ENCODE peak calls at places on chromosomes 6 and 20, in four cellular contexts. S is H9, Z is mesendoderm, L is H1. K is an unnamed sample.

GRCh38 chr6:134626589-134626988 is 308.7 kb upstream of the SGK1 start:
- DNase-seq in S (no peak), Z (no peak), L (no peak), K (no peak)

GRCh38 chr20:58065508-58066361 is 162.7 kb downstream of the ANKRD60 start:
- DNase-seq in L (no peak), Z (no peak), S (no peak), K (no peak)

GRCh38 chr6:83193747-83194582 is 808 bp downstream of the RWDD2A start:
- DNase-seq in Z (peak), L (peak), S (peak), K (no peak)

GRCh38 chr20:9323622-9324021 is 190.8 kb upstream of the LAMP5 start:
- DNase-seq in S (peak), L (peak), Z (peak), K (no peak)

GRCh38 chr20:54346269-54346668 is 129.1 kb upstream of the DOK5 start:
- DNase-seq in Z (no peak), S (no peak), L (no peak), K (no peak)

GRCh38 chr20:39029324-39029820 is 67.2 kb downstream of the DHX35 start:
- DNase-seq in S (no peak), Z (peak), L (no peak), K (no peak)

GRCh38 chr6:113488061-113488460 is 369.1 kb upstream of the MARCKS start:
- DNase-seq in S (no peak), L (no peak), Z (no peak), K (no peak)

GRCh38 chr6:37517411-37517812 is 17.7 kb upstream of the CCDC167 start:
- DNase-seq in L (no peak), S (no peak), Z (no peak), K (no peak)

GRCh38 chr6:126657556-126658129 is 317.7 kb downstream of the CENPW start:
- DNase-seq in Z (peak), S (no peak), L (no peak), K (peak)

GRCh38 chr20:37745553-37745952 is 51.7 kb downstream of the CTNNBL1 start:
- DNase-seq in L (no peak), S (no peak), Z (peak), K (no peak)

GRCh38 chr6:128826606-128827005 is 56.3 kb upstream of the LAMA2 start:
- DNase-seq in L (no peak), Z (no peak), S (no peak), K (no peak)

GRCh38 chr6:79391511-79391910 is 145.7 kb downstream of the LCA5 start:
- DNase-seq in Z (no peak), S (no peak), L (no peak), K (no peak)

GRCh38 chr20:32072168-32072721 is 20.2 kb downstream of the HCK start:
- DNase-seq in L (no peak), Z (no peak), S (no peak), K (no peak)

GRCh38 chr20:36101201-36101600 is 53.3 kb upstream of the EPB41L1 start:
- DNase-seq in L (no peak), Z (no peak), S (no peak), K (no peak)

GRCh38 chr6:11367638-11368199 is 135.3 kb upstream of the NEDD9 start:
- DNase-seq in Z (peak), L (no peak), S (no peak), K (no peak)

GRCh38 chr20:20694591-20694990 is 17.9 kb downstream of the RALGAPA2 start:
- DNase-seq in S (no peak), Z (no peak), L (no peak), K (no peak)
- H3K56ac ChIP-seq in S (no peak), Z (no peak), L (no peak), K (no peak)

GRCh38 chr20:2387580-2387979 is 6.9 kb downstream of the TGM6 start:
- DNase-seq in Z (no peak), L (no peak), S (no peak), K (no peak)
- H2BK5ac ChIP-seq in Z (no peak), L (no peak), S (no peak), K (no peak)

GRCh38 chr6:130949553-130949952 is 113.5 kb downstream of the EPB41L2 start:
- DNase-seq in L (no peak), Z (no peak), S (no peak), K (no peak)
- H4K5ac ChIP-seq in L (no peak), Z (no peak), S (no peak), K (no peak)

GRCh38 chr6:35475573-35475972 is 7.4 kb downstream of the RPL10A start:
- DNase-seq in L (no peak), Z (no peak), S (no peak), K (no peak)

GRCh38 chr6:35474129-35474977 is 6.2 kb downstream of the RPL10A start:
- DNase-seq in L (no peak), Z (peak), S (peak), K (no peak)

GRCh38 chr6:35473849-35474128 is 5.6 kb downstream of the RPL10A start:
- DNase-seq in Z (peak), L (no peak), S (peak), K (no peak)

GRCh38 chr6:35476004-35476403 is 7.8 kb downstream of the RPL10A start:
- DNase-seq in S (peak), Z (no peak), L (no peak), K (no peak)

DNA sequence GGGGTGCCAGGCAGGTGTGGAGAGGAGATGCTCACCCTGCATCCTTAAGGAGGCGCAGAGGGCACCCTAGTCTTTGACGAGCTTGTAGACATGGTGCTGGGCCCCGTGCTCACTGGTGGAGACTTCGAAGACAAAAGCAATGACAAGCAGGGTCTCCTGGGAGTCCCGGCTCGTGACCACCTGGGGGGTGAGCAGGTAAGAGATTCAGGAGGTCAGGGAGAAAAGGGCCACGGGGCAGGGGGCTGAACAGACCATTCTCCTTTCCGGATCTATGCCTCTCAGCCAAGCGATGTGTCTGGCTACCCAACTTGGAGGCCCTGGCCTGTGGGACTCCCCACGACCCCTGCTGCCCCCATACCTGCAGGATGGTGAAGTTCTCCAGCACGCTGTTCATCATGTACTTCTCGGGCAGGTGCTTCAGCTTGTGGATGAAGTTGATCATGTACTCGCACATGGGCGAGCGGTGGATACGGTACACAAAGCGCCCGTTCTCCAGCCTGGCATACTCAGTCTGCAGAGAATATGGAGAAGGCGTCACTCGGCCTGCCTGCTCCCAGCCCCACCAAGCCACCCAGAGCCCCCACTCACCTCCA is 6.9 kb downstream of the RPL10A start:
- DNase-seq in L (no peak), S (no peak), Z (no peak), K (no peak)
- H3K56ac ChIP-seq in L (no peak), S (no peak), Z (no peak), K (no peak)

DNA sequence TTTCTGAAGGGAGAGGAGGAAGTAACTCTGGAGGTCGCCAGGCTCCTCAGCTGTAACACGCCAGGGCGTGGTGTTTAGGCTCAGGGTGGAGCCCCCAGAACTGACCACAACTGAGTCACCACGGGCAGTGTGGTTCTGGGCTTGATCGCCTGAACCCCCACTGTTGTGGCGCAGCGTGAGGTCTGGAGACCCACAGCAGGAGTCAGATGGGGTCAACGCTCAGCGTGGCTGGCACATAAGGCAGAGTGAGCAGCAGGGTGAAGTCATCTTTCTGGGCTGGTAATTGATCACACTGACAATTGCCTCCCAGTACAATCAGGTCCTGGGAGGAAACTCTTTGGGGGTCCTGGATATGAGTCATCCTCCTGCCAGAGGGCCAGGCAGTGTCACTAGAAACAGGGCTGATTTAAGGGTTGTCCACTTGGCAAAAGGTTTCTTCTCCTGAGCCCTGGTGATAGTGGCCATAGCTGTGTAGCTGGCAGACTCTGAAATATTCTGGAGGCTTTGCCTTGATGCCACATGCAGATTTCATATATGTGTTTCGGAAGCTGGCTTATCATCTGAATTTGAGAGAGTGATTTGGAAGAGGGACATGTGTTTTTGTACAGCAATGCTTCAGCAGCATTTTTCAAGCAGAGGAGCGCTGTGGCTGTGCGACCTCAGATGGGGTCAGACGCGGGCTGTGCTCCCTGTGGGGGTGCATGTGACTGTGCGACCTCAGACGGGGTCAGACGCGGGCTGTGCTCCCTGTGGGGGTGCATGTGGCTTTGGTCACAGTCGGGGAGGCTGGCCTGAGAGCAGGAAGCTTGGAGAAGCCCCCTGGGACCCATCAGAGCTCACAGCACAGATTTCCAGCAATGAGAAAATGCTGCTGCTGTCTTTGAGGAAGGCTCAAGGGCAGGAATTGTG is 50.0 kb downstream of the SYNJ2 start:
- DNase-seq in S (no peak), Z (peak), L (no peak), K (peak)
- H2BK5ac ChIP-seq in S (no peak), Z (no peak), L (peak), K (peak)

K was measured in IMR-90.